ENCODE peak calls at places on chromosomes 4 and X, in nine cellular contexts. D, A, Q, P, Y, C, J, S and G are unnamed samples.

GRCh38 chr4:4501678-4502077 is 40.2 kb downstream of the STX18 start:
- DNase-seq in P (no peak), Q (no peak), A (no peak), J (no peak), S (no peak), D (no peak), Y (no peak), C (no peak), G (no peak)

GRCh38 chr4:3263053-3263958 is 14.3 kb downstream of the MSANTD1 start:
- DNase-seq in C (no peak), D (no peak), A (no peak), Q (no peak), Y (no peak), P (no peak), S (peak), J (no peak), G (no peak)

GRCh38 chrX:4936315-4936714 is 1222.9 kb upstream of the PRKX start:
- DNase-seq in C (no peak), A (no peak), D (no peak), J (no peak), S (no peak), P (no peak), Q (no peak), Y (no peak), G (no peak)

GRCh38 chrX:17738737-17739535 is 1.6 kb downstream of the SCML1 start:
- DNase-seq in Q (no peak), P (no peak), C (peak), J (no peak), D (no peak), S (no peak), Y (no peak), A (no peak), G (no peak)

GRCh38 chr4:127870688-127871087 is 10.0 kb upstream of the PLK4 start:
- DNase-seq in D (no peak), P (peak), Y (no peak), J (no peak), C (peak), Q (no peak), A (no peak), S (no peak), G (peak)

GRCh38 chrX:88170528-88170927 is 576.5 kb upstream of the CPXCR1 start:
- DNase-seq in P (no peak), S (no peak), Q (no peak), A (no peak), Y (no peak), C (peak), J (no peak), D (no peak), G (no peak)

GRCh38 chr4:89413518-89413917 is 105.9 kb upstream of the GPRIN3 start:
- DNase-seq in C (no peak), Q (no peak), S (no peak), J (no peak), Y (no peak), P (no peak), D (no peak), A (no peak), G (no peak)

GRCh38 chr4:174380699-174381098 is 97.0 kb downstream of the CEP44 start:
- DNase-seq in C (no peak), Y (no peak), J (no peak), A (no peak), P (no peak), D (no peak), S (no peak), Q (no peak), G (no peak)

GRCh38 chr4:170748975-170749374 is 659.2 kb upstream of the AADAT start:
- DNase-seq in C (no peak), S (no peak), P (no peak), J (no peak), Y (no peak), Q (no peak), A (no peak), D (no peak), G (no peak)